ENCODE peak calls at places on chromosomes 1 and 21, in eight cellular contexts. One of them, this sample, is unnamed.

GRCh38 chr1:6048179-6048867 is 2.6 kb downstream of the KCNAB2 start:
- DNase-seq in spleen: no peak
- DNase-seq in CD4-positive, alpha-beta T cell: no peak
- DNase-seq in fibroblast of the aortic adventitia: no peak
- DNase-seq in neural progenitor cell: no peak
- DNase-seq in astrocyte of the cerebellum: no peak
- DNase-seq in choroid plexus epithelial cell: no peak
- DNase-seq in gastrocnemius medialis: no peak
- DNase-seq in this sample: no peak

GRCh38 chr1:37317870-37318431 is 156.4 kb upstream of the ZC3H12A start:
- DNase-seq in choroid plexus epithelial cell: no peak
- DNase-seq in gastrocnemius medialis: no peak
- DNase-seq in astrocyte of the cerebellum: no peak
- DNase-seq in neural progenitor cell: no peak
- DNase-seq in CD4-positive, alpha-beta T cell: no peak
- DNase-seq in spleen: peak
- DNase-seq in fibroblast of the aortic adventitia: no peak
- DNase-seq in this sample: no peak

GRCh38 chr1:9901148-9902059 is 8.7 kb downstream of the CTNNBIP1 start:
- DNase-seq in fibroblast of the aortic adventitia: no peak
- DNase-seq in neural progenitor cell: no peak
- DNase-seq in CD4-positive, alpha-beta T cell: no peak
- DNase-seq in spleen: no peak
- DNase-seq in astrocyte of the cerebellum: no peak
- DNase-seq in gastrocnemius medialis: peak
- DNase-seq in choroid plexus epithelial cell: no peak
- DNase-seq in this sample: no peak

GRCh38 chr1:1061682-1062363 is 12.3 kb downstream of the RNF223 start:
- DNase-seq in fibroblast of the aortic adventitia: no peak
- DNase-seq in spleen: no peak
- DNase-seq in choroid plexus epithelial cell: no peak
- DNase-seq in astrocyte of the cerebellum: no peak
- DNase-seq in gastrocnemius medialis: no peak
- DNase-seq in CD4-positive, alpha-beta T cell: no peak
- DNase-seq in neural progenitor cell: peak
- DNase-seq in this sample: no peak

GRCh38 chr1:115176189-115176588 is 86.9 kb upstream of the TSPAN2 start:
- DNase-seq in fibroblast of the aortic adventitia: no peak
- DNase-seq in choroid plexus epithelial cell: no peak
- DNase-seq in gastrocnemius medialis: no peak
- DNase-seq in astrocyte of the cerebellum: no peak
- DNase-seq in spleen: no peak
- DNase-seq in neural progenitor cell: no peak
- DNase-seq in CD4-positive, alpha-beta T cell: no peak
- DNase-seq in this sample: no peak

GRCh38 chr21:25342811-25343210 is 264.5 kb downstream of the MRPL39 start:
- DNase-seq in CD4-positive, alpha-beta T cell: no peak
- DNase-seq in spleen: no peak
- DNase-seq in astrocyte of the cerebellum: peak
- DNase-seq in choroid plexus epithelial cell: no peak
- DNase-seq in fibroblast of the aortic adventitia: peak
- DNase-seq in gastrocnemius medialis: no peak
- DNase-seq in neural progenitor cell: no peak
- DNase-seq in this sample: no peak

GRCh38 chr1:87478231-87478630 is 149.6 kb downstream of the LMO4 start:
- DNase-seq in spleen: no peak
- DNase-seq in choroid plexus epithelial cell: peak
- DNase-seq in gastrocnemius medialis: peak
- DNase-seq in fibroblast of the aortic adventitia: peak
- DNase-seq in neural progenitor cell: peak
- DNase-seq in astrocyte of the cerebellum: no peak
- DNase-seq in CD4-positive, alpha-beta T cell: no peak
- DNase-seq in this sample: no peak

GRCh38 chr21:35303085-35303484 is 254.0 kb upstream of the RUNX1 start:
- DNase-seq in CD4-positive, alpha-beta T cell: no peak
- DNase-seq in gastrocnemius medialis: no peak
- DNase-seq in choroid plexus epithelial cell: peak
- DNase-seq in spleen: no peak
- DNase-seq in astrocyte of the cerebellum: peak
- DNase-seq in neural progenitor cell: no peak
- DNase-seq in fibroblast of the aortic adventitia: peak
- DNase-seq in this sample: no peak

GRCh38 chr1:22347854-22348760 is 103.5 kb upstream of the ZBTB40 start:
- DNase-seq in fibroblast of the aortic adventitia: no peak
- DNase-seq in spleen: no peak
- DNase-seq in choroid plexus epithelial cell: no peak
- DNase-seq in neural progenitor cell: no peak
- DNase-seq in gastrocnemius medialis: no peak
- DNase-seq in astrocyte of the cerebellum: no peak
- DNase-seq in CD4-positive, alpha-beta T cell: no peak
- DNase-seq in this sample: no peak

GRCh38 chr1:50841791-50842387 is 118.2 kb downstream of the FAF1 start:
- DNase-seq in fibroblast of the aortic adventitia: peak
- DNase-seq in neural progenitor cell: no peak
- DNase-seq in CD4-positive, alpha-beta T cell: no peak
- DNase-seq in astrocyte of the cerebellum: peak
- DNase-seq in choroid plexus epithelial cell: peak
- DNase-seq in gastrocnemius medialis: no peak
- DNase-seq in spleen: no peak
- DNase-seq in this sample: no peak

GRCh38 chr1:41479000-41479807 is 5.3 kb downstream of the EDN2 start:
- DNase-seq in astrocyte of the cerebellum: peak
- DNase-seq in spleen: peak
- DNase-seq in fibroblast of the aortic adventitia: peak
- DNase-seq in neural progenitor cell: no peak
- DNase-seq in gastrocnemius medialis: no peak
- DNase-seq in CD4-positive, alpha-beta T cell: no peak
- DNase-seq in choroid plexus epithelial cell: peak
- DNase-seq in this sample: no peak

GRCh38 chr1:36304970-36305914 is 926 bp upstream of the SH3D21 start:
- DNase-seq in CD4-positive, alpha-beta T cell: no peak
- DNase-seq in fibroblast of the aortic adventitia: no peak
- DNase-seq in choroid plexus epithelial cell: no peak
- DNase-seq in neural progenitor cell: no peak
- DNase-seq in astrocyte of the cerebellum: no peak
- DNase-seq in spleen: no peak
- DNase-seq in gastrocnemius medialis: no peak
- DNase-seq in this sample: no peak

GRCh38 chr1:15592285-15592684 is 7.4 kb upstream of the AGMAT start:
- DNase-seq in gastrocnemius medialis: peak
- DNase-seq in astrocyte of the cerebellum: no peak
- DNase-seq in fibroblast of the aortic adventitia: no peak
- DNase-seq in choroid plexus epithelial cell: no peak
- DNase-seq in spleen: no peak
- DNase-seq in neural progenitor cell: no peak
- DNase-seq in CD4-positive, alpha-beta T cell: no peak
- DNase-seq in this sample: no peak

GRCh38 chr1:159996653-159997052 is 35.1 kb downstream of the PIGM start:
- DNase-seq in gastrocnemius medialis: no peak
- DNase-seq in astrocyte of the cerebellum: peak
- DNase-seq in spleen: no peak
- DNase-seq in choroid plexus epithelial cell: peak
- DNase-seq in CD4-positive, alpha-beta T cell: no peak
- DNase-seq in fibroblast of the aortic adventitia: peak
- DNase-seq in neural progenitor cell: no peak
- DNase-seq in this sample: no peak

GRCh38 chr1:178531897-178532296 is 19.0 kb downstream of the TEX35 start:
- DNase-seq in astrocyte of the cerebellum: no peak
- DNase-seq in gastrocnemius medialis: no peak
- DNase-seq in CD4-positive, alpha-beta T cell: no peak
- DNase-seq in choroid plexus epithelial cell: no peak
- DNase-seq in fibroblast of the aortic adventitia: no peak
- DNase-seq in spleen: peak
- DNase-seq in neural progenitor cell: no peak
- DNase-seq in this sample: no peak

GRCh38 chr1:208036918-208037567 is 126.1 kb upstream of the CD34 start:
- DNase-seq in CD4-positive, alpha-beta T cell: no peak
- DNase-seq in neural progenitor cell: no peak
- DNase-seq in spleen: no peak
- DNase-seq in choroid plexus epithelial cell: no peak
- DNase-seq in fibroblast of the aortic adventitia: no peak
- DNase-seq in astrocyte of the cerebellum: no peak
- DNase-seq in gastrocnemius medialis: no peak
- DNase-seq in this sample: no peak

GRCh38 chr1:208033236-208033635 is 122.3 kb upstream of the CD34 start:
- DNase-seq in fibroblast of the aortic adventitia: no peak
- DNase-seq in CD4-positive, alpha-beta T cell: no peak
- DNase-seq in astrocyte of the cerebellum: no peak
- DNase-seq in choroid plexus epithelial cell: no peak
- DNase-seq in gastrocnemius medialis: no peak
- DNase-seq in spleen: peak
- DNase-seq in neural progenitor cell: no peak
- DNase-seq in this sample: no peak

GRCh38 chr1:208034135-208034534 is 123.2 kb upstream of the CD34 start:
- DNase-seq in neural progenitor cell: no peak
- DNase-seq in choroid plexus epithelial cell: no peak
- DNase-seq in fibroblast of the aortic adventitia: no peak
- DNase-seq in spleen: peak
- DNase-seq in gastrocnemius medialis: no peak
- DNase-seq in astrocyte of the cerebellum: no peak
- DNase-seq in CD4-positive, alpha-beta T cell: no peak
- DNase-seq in this sample: no peak

GRCh38 chr1:208038303-208038702 is 127.4 kb upstream of the CD34 start:
- DNase-seq in fibroblast of the aortic adventitia: no peak
- DNase-seq in neural progenitor cell: no peak
- DNase-seq in CD4-positive, alpha-beta T cell: no peak
- DNase-seq in gastrocnemius medialis: no peak
- DNase-seq in spleen: no peak
- DNase-seq in choroid plexus epithelial cell: no peak
- DNase-seq in astrocyte of the cerebellum: no peak
- DNase-seq in this sample: no peak

DNA sequence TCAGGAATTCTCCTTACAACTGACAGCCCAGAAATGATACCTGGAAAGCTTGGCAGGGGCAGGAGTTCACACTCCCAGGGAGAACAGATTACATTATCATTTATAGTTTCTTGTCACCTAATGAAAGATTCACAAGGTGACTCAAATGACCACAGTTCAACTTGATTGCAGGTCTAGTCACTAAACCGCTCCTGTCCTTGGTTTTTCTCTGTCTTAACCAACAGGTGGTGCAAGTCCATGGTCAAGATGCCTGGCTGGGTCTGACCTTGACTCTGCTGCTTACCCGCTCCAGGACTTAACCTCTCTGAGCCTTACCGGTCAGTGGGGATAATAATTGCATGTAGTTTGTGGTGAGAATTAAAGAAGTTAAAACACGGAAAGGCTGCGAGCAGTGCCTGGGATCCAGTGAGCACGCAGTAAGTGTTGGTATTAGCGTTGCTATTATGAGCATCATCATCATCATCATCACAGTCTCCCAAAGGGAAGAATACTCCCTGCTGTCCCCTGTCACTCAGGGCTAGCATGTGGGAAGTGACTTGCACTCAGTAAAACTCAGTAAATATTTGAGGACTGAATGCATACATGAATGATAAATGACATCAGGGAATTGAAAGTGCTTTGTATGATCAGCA is 125.4 kb upstream of the CD34 start:
- DNase-seq in CD4-positive, alpha-beta T cell: no peak
- DNase-seq in gastrocnemius medialis: no peak
- DNase-seq in astrocyte of the cerebellum: no peak
- DNase-seq in choroid plexus epithelial cell: peak
- DNase-seq in spleen: no peak
- DNase-seq in neural progenitor cell: no peak
- DNase-seq in fibroblast of the aortic adventitia: peak
- DNase-seq in this sample: peak
- TF ChIP-seq CTCF in CD4-positive, alpha-beta T cell: no peak
- TF ChIP-seq CTCF in gastrocnemius medialis: no peak
- TF ChIP-seq CTCF in astrocyte of the cerebellum: peak
- TF ChIP-seq CTCF in choroid plexus epithelial cell: peak
- TF ChIP-seq CTCF in spleen: no peak
- TF ChIP-seq CTCF in neural progenitor cell: no peak
- TF ChIP-seq CTCF in fibroblast of the aortic adventitia: peak
- TF ChIP-seq CTCF in this sample: peak

DNA sequence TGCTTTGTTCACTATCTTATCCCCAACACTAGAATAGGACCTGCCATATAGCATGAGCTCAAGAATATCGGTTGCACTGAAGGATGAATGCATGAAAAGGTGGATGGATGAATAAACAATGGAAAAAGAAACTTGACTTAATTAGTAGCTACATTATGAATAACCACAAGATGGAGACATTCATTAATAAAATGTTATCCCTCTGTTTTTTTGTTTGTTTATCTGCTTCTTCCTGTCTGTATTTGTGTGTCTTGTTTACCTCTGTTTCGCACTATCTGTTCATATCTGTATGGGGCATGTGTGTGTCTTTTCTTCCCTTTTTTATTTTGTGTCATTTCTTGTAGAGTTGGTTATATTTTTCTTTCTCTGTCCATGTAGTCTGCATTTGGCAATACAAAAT is 1.1 kb upstream of the OR14I1 start:
- DNase-seq in choroid plexus epithelial cell: no peak
- DNase-seq in CD4-positive, alpha-beta T cell: no peak
- DNase-seq in astrocyte of the cerebellum: no peak
- DNase-seq in gastrocnemius medialis: no peak
- DNase-seq in neural progenitor cell: no peak
- DNase-seq in spleen: no peak
- DNase-seq in fibroblast of the aortic adventitia: no peak
- DNase-seq in this sample: no peak
- TF ChIP-seq CTCF in choroid plexus epithelial cell: no peak
- TF ChIP-seq CTCF in CD4-positive, alpha-beta T cell: no peak
- TF ChIP-seq CTCF in astrocyte of the cerebellum: no peak
- TF ChIP-seq CTCF in gastrocnemius medialis: no peak
- TF ChIP-seq CTCF in neural progenitor cell: no peak
- TF ChIP-seq CTCF in spleen: peak
- TF ChIP-seq CTCF in fibroblast of the aortic adventitia: no peak
- TF ChIP-seq CTCF in this sample: no peak

GRCh38 chr21:29196021-29196663 is 65.7 kb downstream of the MAP3K7CL start:
- DNase-seq in astrocyte of the cerebellum: peak
- DNase-seq in fibroblast of the aortic adventitia: peak
- DNase-seq in spleen: no peak
- DNase-seq in neural progenitor cell: no peak
- DNase-seq in CD4-positive, alpha-beta T cell: peak
- DNase-seq in gastrocnemius medialis: peak
- DNase-seq in choroid plexus epithelial cell: peak
- DNase-seq in this sample: peak
- TF ChIP-seq CTCF in astrocyte of the cerebellum: peak
- TF ChIP-seq CTCF in fibroblast of the aortic adventitia: peak
- TF ChIP-seq CTCF in spleen: peak
- TF ChIP-seq CTCF in neural progenitor cell: no peak
- TF ChIP-seq CTCF in CD4-positive, alpha-beta T cell: peak
- TF ChIP-seq CTCF in gastrocnemius medialis: no peak
- TF ChIP-seq CTCF in choroid plexus epithelial cell: peak
- TF ChIP-seq CTCF in this sample: peak

DNA sequence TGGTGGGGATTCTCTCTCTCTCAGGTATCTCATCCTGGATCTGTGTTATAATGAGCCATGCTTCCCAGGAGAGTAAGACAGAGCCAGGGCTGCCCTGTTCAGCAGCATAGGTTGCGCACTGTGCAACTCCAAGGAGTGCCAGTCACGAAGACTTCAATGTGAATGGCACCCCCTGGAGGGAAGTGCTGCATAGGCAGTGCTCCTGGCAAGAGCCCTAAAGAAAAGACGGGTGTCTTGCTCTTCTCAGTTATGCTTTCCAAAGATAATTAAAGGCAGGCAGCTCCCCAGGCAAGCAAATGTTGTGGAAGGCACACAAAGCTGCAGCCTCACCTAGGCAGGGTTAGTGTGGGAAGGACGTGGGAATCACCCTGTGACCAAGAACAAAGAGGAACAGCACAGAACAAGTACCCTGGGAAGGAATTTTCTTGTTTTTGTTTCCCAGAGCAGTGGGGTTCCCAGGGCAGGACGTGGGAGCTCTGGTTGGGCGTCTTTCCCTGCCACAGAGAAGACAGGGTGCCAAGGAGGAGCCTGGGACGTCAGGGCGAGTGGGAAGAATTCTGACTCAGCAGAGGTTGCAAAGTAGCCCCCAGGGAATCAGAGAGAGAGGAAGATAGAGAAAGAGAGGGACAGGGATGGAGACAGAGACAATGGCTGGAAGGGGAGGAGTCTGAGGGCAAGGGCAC is 120.9 kb downstream of the KCNN3 start:
- DNase-seq in gastrocnemius medialis: no peak
- DNase-seq in spleen: no peak
- DNase-seq in astrocyte of the cerebellum: no peak
- DNase-seq in CD4-positive, alpha-beta T cell: no peak
- DNase-seq in neural progenitor cell: no peak
- DNase-seq in choroid plexus epithelial cell: peak
- DNase-seq in fibroblast of the aortic adventitia: peak
- DNase-seq in this sample: no peak
- TF ChIP-seq CTCF in gastrocnemius medialis: peak
- TF ChIP-seq CTCF in spleen: peak
- TF ChIP-seq CTCF in astrocyte of the cerebellum: peak
- TF ChIP-seq CTCF in CD4-positive, alpha-beta T cell: no peak
- TF ChIP-seq CTCF in neural progenitor cell: peak
- TF ChIP-seq CTCF in choroid plexus epithelial cell: peak
- TF ChIP-seq CTCF in fibroblast of the aortic adventitia: peak
- TF ChIP-seq CTCF in this sample: no peak